ENCODE peak calls at places on chromosomes 7 and 10, in five cellular contexts. B is NCI-H1105; H is activated CD4-positive, alpha-beta T cell treated with anti-CD3 and anti-CD28 coated beads, Interleukin-2, amount 50 U/mL, for 48 hours; J is activated CD4-positive, CD25-positive, alpha-beta regulatory T cell treated with anti-CD3 and anti-CD28 coated beads, Interleukin-2, amount 50 U/mL, for 16 hours; X is mesendoderm. W is an unnamed sample.

GRCh38 chr7:1200045-1200444 is 32.6 kb upstream of the UNCX start:
- DNase-seq in J (no peak), X (no peak), H (no peak), B (peak), W (no peak)

GRCh38 chr7:155363852-155364600 is 66.3 kb downstream of the INSIG1 start:
- DNase-seq in X (peak), H (no peak), J (no peak), B (no peak), W (no peak)

GRCh38 chr10:118809821-118810220 is 55.1 kb upstream of the CACUL1 start:
- DNase-seq in H (no peak), J (no peak), X (no peak), B (no peak), W (no peak)

GRCh38 chr7:100351657-100352058 is 6.3 kb upstream of the PILRB start:
- DNase-seq in H (no peak), B (no peak), X (no peak), J (no peak), W (peak)

GRCh38 chr10:15344876-15345285 is 26.2 kb downstream of the FAM171A1 start:
- DNase-seq in H (no peak), J (no peak), B (peak), X (no peak), W (no peak)

GRCh38 chr7:23284861-23285260 is 14.3 kb upstream of the MALSU1 start:
- DNase-seq in B (no peak), X (no peak), H (no peak), J (no peak), W (no peak)

GRCh38 chr10:50309342-50309741 is 58.0 kb upstream of the ASAH2 start:
- DNase-seq in B (no peak), X (no peak), J (no peak), H (no peak), W (no peak)

GRCh38 chr10:86953747-86954680 is 3.4 kb downstream of the MMRN2 start:
- DNase-seq in X (peak), B (no peak), H (no peak), J (no peak), W (peak)

GRCh38 chr7:18361756-18362155 is 133.8 kb upstream of the HDAC9 start:
- DNase-seq in X (peak), J (no peak), B (peak), H (no peak), W (no peak)